ENCODE peak calls at places on chromosomes 7 and 10, in ten cellular contexts. One of them, this sample, is unnamed.

GRCh38 chr10:23522345-23522744 is 83.5 kb downstream of the OTUD1 start:
- DNase-seq in OCI-LY7: no peak
- DNase-seq in fibroblast of mammary gland: peak
- DNase-seq in fibroblast of lung: peak
- DNase-seq in HL-60: no peak
- DNase-seq in thoracic aorta: no peak
- DNase-seq in right atrium auricular region: no peak
- DNase-seq in dorsolateral prefrontal cortex: no peak
- DNase-seq in right lobe of liver: no peak
- DNase-seq in breast epithelium: no peak
- DNase-seq in this sample: no peak

GRCh38 chr7:897771-898376 is 21.5 kb downstream of the GET4 start:
- DNase-seq in OCI-LY7: no peak
- DNase-seq in fibroblast of mammary gland: no peak
- DNase-seq in fibroblast of lung: no peak
- DNase-seq in HL-60: no peak
- DNase-seq in thoracic aorta: no peak
- DNase-seq in right atrium auricular region: no peak
- DNase-seq in dorsolateral prefrontal cortex: no peak
- DNase-seq in right lobe of liver: no peak
- DNase-seq in breast epithelium: no peak
- DNase-seq in this sample: no peak

GRCh38 chr7:113548561-113548960 is 370.2 kb downstream of the PPP1R3A start:
- DNase-seq in OCI-LY7: no peak
- DNase-seq in fibroblast of mammary gland: peak
- DNase-seq in fibroblast of lung: no peak
- DNase-seq in HL-60: no peak
- DNase-seq in thoracic aorta: no peak
- DNase-seq in right atrium auricular region: no peak
- DNase-seq in dorsolateral prefrontal cortex: no peak
- DNase-seq in right lobe of liver: no peak
- DNase-seq in breast epithelium: no peak
- DNase-seq in this sample: no peak

GRCh38 chr7:70539196-70539595 is 592.7 kb upstream of the GALNT17 start:
- DNase-seq in OCI-LY7: no peak
- DNase-seq in fibroblast of mammary gland: no peak
- DNase-seq in fibroblast of lung: no peak
- DNase-seq in HL-60: no peak
- DNase-seq in thoracic aorta: no peak
- DNase-seq in right atrium auricular region: no peak
- DNase-seq in dorsolateral prefrontal cortex: no peak
- DNase-seq in right lobe of liver: no peak
- DNase-seq in breast epithelium: no peak
- DNase-seq in this sample: no peak

GRCh38 chr10:113959383-113959760 is 84.3 kb upstream of the ADRB1 start:
- DNase-seq in OCI-LY7: peak
- DNase-seq in fibroblast of mammary gland: no peak
- DNase-seq in fibroblast of lung: no peak
- DNase-seq in HL-60: no peak
- DNase-seq in thoracic aorta: no peak
- DNase-seq in right atrium auricular region: no peak
- DNase-seq in dorsolateral prefrontal cortex: no peak
- DNase-seq in right lobe of liver: no peak
- DNase-seq in breast epithelium: no peak
- DNase-seq in this sample: peak

GRCh38 chr7:14931511-14932215 is 29.1 kb upstream of the DGKB start:
- DNase-seq in OCI-LY7: no peak
- DNase-seq in fibroblast of mammary gland: no peak
- DNase-seq in fibroblast of lung: no peak
- DNase-seq in HL-60: no peak
- DNase-seq in thoracic aorta: no peak
- DNase-seq in right atrium auricular region: no peak
- DNase-seq in dorsolateral prefrontal cortex: no peak
- DNase-seq in right lobe of liver: no peak
- DNase-seq in breast epithelium: no peak
- DNase-seq in this sample: no peak

GRCh38 chr7:101386558-101387199 is 24.0 kb downstream of the COL26A1 start:
- DNase-seq in OCI-LY7: no peak
- DNase-seq in fibroblast of mammary gland: peak
- DNase-seq in fibroblast of lung: peak
- DNase-seq in HL-60: no peak
- DNase-seq in thoracic aorta: no peak
- DNase-seq in right atrium auricular region: no peak
- DNase-seq in dorsolateral prefrontal cortex: peak
- DNase-seq in right lobe of liver: peak
- DNase-seq in breast epithelium: no peak
- DNase-seq in this sample: no peak

GRCh38 chr10:25934673-25935139 is 677 bp downstream of the MYO3A start:
- DNase-seq in OCI-LY7: no peak
- DNase-seq in fibroblast of mammary gland: no peak
- DNase-seq in fibroblast of lung: no peak
- DNase-seq in HL-60: no peak
- DNase-seq in thoracic aorta: no peak
- DNase-seq in right atrium auricular region: no peak
- DNase-seq in dorsolateral prefrontal cortex: no peak
- DNase-seq in right lobe of liver: no peak
- DNase-seq in breast epithelium: no peak
- DNase-seq in this sample: no peak

GRCh38 chr7:24722386-24723177 is 34.7 kb downstream of the GSDME start:
- DNase-seq in OCI-LY7: peak
- DNase-seq in fibroblast of mammary gland: peak
- DNase-seq in fibroblast of lung: peak
- DNase-seq in HL-60: no peak
- DNase-seq in thoracic aorta: no peak
- DNase-seq in right atrium auricular region: peak
- DNase-seq in dorsolateral prefrontal cortex: peak
- DNase-seq in right lobe of liver: no peak
- DNase-seq in breast epithelium: no peak
- DNase-seq in this sample: no peak
- TF ChIP-seq CTCF in OCI-LY7: peak
- TF ChIP-seq CTCF in fibroblast of mammary gland: peak
- TF ChIP-seq CTCF in fibroblast of lung: peak
- TF ChIP-seq CTCF in HL-60: no peak
- TF ChIP-seq CTCF in thoracic aorta: no peak
- TF ChIP-seq CTCF in right atrium auricular region: peak
- TF ChIP-seq CTCF in dorsolateral prefrontal cortex: peak
- TF ChIP-seq CTCF in right lobe of liver: no peak
- TF ChIP-seq CTCF in breast epithelium: no peak
- TF ChIP-seq CTCF in this sample: no peak

GRCh38 chr7:114985316-114985715 is 63.4 kb downstream of the MDFIC start:
- DNase-seq in OCI-LY7: no peak
- DNase-seq in fibroblast of mammary gland: no peak
- DNase-seq in fibroblast of lung: no peak
- DNase-seq in HL-60: no peak
- DNase-seq in thoracic aorta: no peak
- DNase-seq in right atrium auricular region: no peak
- DNase-seq in dorsolateral prefrontal cortex: no peak
- DNase-seq in right lobe of liver: no peak
- DNase-seq in breast epithelium: no peak
- DNase-seq in this sample: no peak
- H3K4me3 ChIP-seq in OCI-LY7: no peak
- H3K4me3 ChIP-seq in fibroblast of mammary gland: no peak
- H3K4me3 ChIP-seq in fibroblast of lung: no peak
- H3K4me3 ChIP-seq in HL-60: no peak
- H3K4me3 ChIP-seq in thoracic aorta: no peak
- H3K4me3 ChIP-seq in right atrium auricular region: no peak
- H3K4me3 ChIP-seq in dorsolateral prefrontal cortex: no peak
- H3K4me3 ChIP-seq in right lobe of liver: no peak
- H3K4me3 ChIP-seq in breast epithelium: no peak
- H3K4me3 ChIP-seq in this sample: no peak

GRCh38 chr10:133306941-133307379 is 1.7 kb downstream of the TUBGCP2 start:
- DNase-seq in OCI-LY7: no peak
- DNase-seq in fibroblast of mammary gland: no peak
- DNase-seq in fibroblast of lung: no peak
- DNase-seq in HL-60: no peak
- DNase-seq in thoracic aorta: no peak
- DNase-seq in right atrium auricular region: no peak
- DNase-seq in dorsolateral prefrontal cortex: no peak
- DNase-seq in right lobe of liver: no peak
- DNase-seq in breast epithelium: no peak
- DNase-seq in this sample: no peak

GRCh38 chr10:133306097-133306476 is 2.6 kb downstream of the TUBGCP2 start:
- DNase-seq in OCI-LY7: no peak
- DNase-seq in fibroblast of mammary gland: no peak
- DNase-seq in fibroblast of lung: no peak
- DNase-seq in HL-60: no peak
- DNase-seq in thoracic aorta: no peak
- DNase-seq in right atrium auricular region: no peak
- DNase-seq in dorsolateral prefrontal cortex: no peak
- DNase-seq in right lobe of liver: no peak
- DNase-seq in breast epithelium: no peak
- DNase-seq in this sample: no peak

GRCh38 chr10:133309111-133309719 is 501 bp downstream of the ZNF511 start:
- DNase-seq in OCI-LY7: peak
- DNase-seq in fibroblast of mammary gland: peak
- DNase-seq in fibroblast of lung: peak
- DNase-seq in HL-60: peak
- DNase-seq in thoracic aorta: peak
- DNase-seq in right atrium auricular region: peak
- DNase-seq in dorsolateral prefrontal cortex: peak
- DNase-seq in right lobe of liver: peak
- DNase-seq in breast epithelium: peak
- DNase-seq in this sample: peak

GRCh38 chr10:133308431-133309110 is at the start of the genes TUBGCP2 and ZNF511:
- DNase-seq in OCI-LY7: peak
- DNase-seq in fibroblast of mammary gland: peak
- DNase-seq in fibroblast of lung: peak
- DNase-seq in HL-60: peak
- DNase-seq in thoracic aorta: peak
- DNase-seq in right atrium auricular region: peak
- DNase-seq in dorsolateral prefrontal cortex: peak
- DNase-seq in right lobe of liver: peak
- DNase-seq in breast epithelium: peak
- DNase-seq in this sample: peak

GRCh38 chr10:133307776-133308430 is 769 bp downstream of the TUBGCP2 start:
- DNase-seq in OCI-LY7: peak
- DNase-seq in fibroblast of mammary gland: peak
- DNase-seq in fibroblast of lung: peak
- DNase-seq in HL-60: peak
- DNase-seq in thoracic aorta: no peak
- DNase-seq in right atrium auricular region: peak
- DNase-seq in dorsolateral prefrontal cortex: peak
- DNase-seq in right lobe of liver: peak
- DNase-seq in breast epithelium: peak
- DNase-seq in this sample: peak
- TF ChIP-seq CTCF in OCI-LY7: peak
- TF ChIP-seq CTCF in fibroblast of mammary gland: peak
- TF ChIP-seq CTCF in fibroblast of lung: peak
- TF ChIP-seq CTCF in HL-60: peak
- TF ChIP-seq CTCF in thoracic aorta: peak
- TF ChIP-seq CTCF in right atrium auricular region: peak
- TF ChIP-seq CTCF in dorsolateral prefrontal cortex: peak
- TF ChIP-seq CTCF in right lobe of liver: peak
- TF ChIP-seq CTCF in breast epithelium: peak
- TF ChIP-seq CTCF in this sample: peak

DNA sequence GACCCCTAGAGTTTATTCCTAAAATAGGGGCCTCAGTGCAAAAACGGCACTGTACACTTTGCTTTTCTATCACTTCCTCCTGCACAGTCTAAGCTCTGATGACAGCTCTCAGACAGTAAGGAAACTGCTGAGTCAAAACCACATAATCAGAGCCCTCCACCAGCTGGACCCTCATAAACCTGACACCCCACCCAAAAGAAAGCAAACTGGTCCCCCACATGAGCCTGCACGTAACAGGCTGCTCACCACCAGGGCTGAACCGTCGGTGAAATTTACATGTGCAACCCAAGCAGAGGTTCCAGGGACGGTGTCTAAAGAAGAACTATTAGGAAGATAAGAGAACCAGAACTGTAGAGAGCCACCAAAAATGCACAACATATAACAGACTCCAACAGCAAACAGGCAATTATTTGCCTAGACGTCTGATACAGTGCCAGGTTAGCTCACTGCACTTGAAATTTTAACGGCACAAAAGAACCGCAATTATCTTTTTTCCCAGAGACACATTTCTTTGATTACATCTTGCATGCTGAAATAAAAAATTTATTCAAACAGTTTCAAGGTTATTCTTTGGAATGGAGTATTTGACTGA is 19.6 kb downstream of the SGMS1 start:
- DNase-seq in OCI-LY7: peak
- DNase-seq in fibroblast of mammary gland: peak
- DNase-seq in fibroblast of lung: peak
- DNase-seq in HL-60: peak
- DNase-seq in thoracic aorta: no peak
- DNase-seq in right atrium auricular region: no peak
- DNase-seq in dorsolateral prefrontal cortex: no peak
- DNase-seq in right lobe of liver: no peak
- DNase-seq in breast epithelium: no peak
- DNase-seq in this sample: no peak
- H3K4me3 ChIP-seq in OCI-LY7: peak
- H3K4me3 ChIP-seq in fibroblast of mammary gland: no peak
- H3K4me3 ChIP-seq in fibroblast of lung: no peak
- H3K4me3 ChIP-seq in HL-60: no peak
- H3K4me3 ChIP-seq in thoracic aorta: peak
- H3K4me3 ChIP-seq in right atrium auricular region: no peak
- H3K4me3 ChIP-seq in dorsolateral prefrontal cortex: no peak
- H3K4me3 ChIP-seq in right lobe of liver: no peak
- H3K4me3 ChIP-seq in breast epithelium: no peak
- H3K4me3 ChIP-seq in this sample: no peak

DNA sequence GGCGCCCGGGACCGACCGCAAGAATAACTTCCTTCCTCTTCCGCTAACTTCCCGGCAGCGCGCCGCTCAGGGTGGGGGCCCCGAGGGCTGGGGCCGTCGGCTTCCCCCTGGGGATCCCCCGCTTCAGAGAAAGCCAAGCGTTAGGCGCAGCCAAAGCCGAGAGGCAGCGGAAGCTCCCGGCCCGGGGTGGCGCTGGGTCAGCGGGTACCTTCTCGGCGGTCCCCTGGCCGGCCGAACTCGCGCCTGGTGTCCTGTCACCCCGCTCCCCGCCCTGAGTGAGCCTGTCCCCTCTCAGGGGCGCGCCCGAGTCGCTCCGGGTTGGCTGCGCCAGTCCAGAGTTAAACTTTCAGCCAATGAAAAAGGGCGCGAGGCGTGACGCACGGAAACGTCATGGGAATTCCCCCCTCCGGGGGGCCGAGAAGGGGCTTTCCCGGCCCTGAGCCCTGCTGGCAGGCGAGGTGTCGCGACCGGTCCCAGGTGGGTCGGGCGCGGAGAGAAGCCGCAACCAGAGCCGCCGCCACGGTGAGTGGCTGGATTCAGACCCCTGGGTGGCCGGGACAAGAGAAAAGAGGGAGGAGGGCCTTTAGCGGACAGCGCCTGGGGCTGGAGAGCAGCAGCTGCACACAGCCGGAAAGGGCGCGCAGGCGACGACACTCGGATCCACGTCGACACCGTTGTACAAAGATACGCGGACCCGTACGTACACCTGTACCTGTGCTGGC is 1.3 kb upstream of the NFKB2 start:
- DNase-seq in OCI-LY7: peak
- DNase-seq in fibroblast of mammary gland: peak
- DNase-seq in fibroblast of lung: peak
- DNase-seq in HL-60: peak
- DNase-seq in thoracic aorta: peak
- DNase-seq in right atrium auricular region: peak
- DNase-seq in dorsolateral prefrontal cortex: peak
- DNase-seq in right lobe of liver: peak
- DNase-seq in breast epithelium: peak
- DNase-seq in this sample: peak
- TF ChIP-seq CTCF in OCI-LY7: peak
- TF ChIP-seq CTCF in fibroblast of mammary gland: no peak
- TF ChIP-seq CTCF in fibroblast of lung: no peak
- TF ChIP-seq CTCF in HL-60: no peak
- TF ChIP-seq CTCF in thoracic aorta: peak
- TF ChIP-seq CTCF in right atrium auricular region: peak
- TF ChIP-seq CTCF in dorsolateral prefrontal cortex: peak
- TF ChIP-seq CTCF in right lobe of liver: peak
- TF ChIP-seq CTCF in breast epithelium: peak
- TF ChIP-seq CTCF in this sample: no peak

GRCh38 chr10:133276435-133277201 is at the start of gene ADAM8:
- DNase-seq in OCI-LY7: peak
- DNase-seq in fibroblast of mammary gland: no peak
- DNase-seq in fibroblast of lung: no peak
- DNase-seq in HL-60: peak
- DNase-seq in thoracic aorta: no peak
- DNase-seq in right atrium auricular region: no peak
- DNase-seq in dorsolateral prefrontal cortex: no peak
- DNase-seq in right lobe of liver: peak
- DNase-seq in breast epithelium: no peak
- DNase-seq in this sample: no peak
- H3K4me3 ChIP-seq in OCI-LY7: peak
- H3K4me3 ChIP-seq in fibroblast of mammary gland: no peak
- H3K4me3 ChIP-seq in fibroblast of lung: no peak
- H3K4me3 ChIP-seq in HL-60: no peak
- H3K4me3 ChIP-seq in thoracic aorta: peak
- H3K4me3 ChIP-seq in right atrium auricular region: no peak
- H3K4me3 ChIP-seq in dorsolateral prefrontal cortex: no peak
- H3K4me3 ChIP-seq in right lobe of liver: no peak
- H3K4me3 ChIP-seq in breast epithelium: peak
- H3K4me3 ChIP-seq in this sample: peak